ENCODE peak calls at places on chromosomes 5 and 9, in six cellular contexts. J is psoas muscle; L is left ventricle myocardium inferior; B is pancreas; O is CD8-positive, alpha-beta T cell; S is heart right ventricle. V is an unnamed sample. For H3K27me3, the result is how much of the 10 kb centered on the place peaks cover.

GRCh38 chr5:122291000-122291592 is 20.9 kb upstream of the SNCAIP start:
- DNase-seq in J (no peak), L (no peak), B (no peak), O (no peak), S (no peak), V (no peak)

GRCh38 chr5:57725628-57726504 is 243.3 kb upstream of the ACTBL2 start:
- DNase-seq in J (no peak), L (no peak), B (no peak), O (no peak), S (no peak), V (no peak)

GRCh38 chr5:171158581-171158980 is 150.5 kb upstream of the TLX3 start:
- DNase-seq in J (no peak), L (no peak), B (no peak), O (no peak), S (no peak), V (no peak)

GRCh38 chr9:72292874-72293607 is 72.0 kb downstream of the ZFAND5 start:
- DNase-seq in J (no peak), L (no peak), B (no peak), O (no peak), S (no peak), V (no peak)

GRCh38 chr5:76641514-76642120 is 18.4 kb upstream of the F2RL2 start:
- DNase-seq in J (no peak), L (peak), B (peak), O (peak), S (no peak), V (peak)

GRCh38 chr5:64869419-64869818 is 100.7 kb downstream of the CWC27 start:
- DNase-seq in J (no peak), L (no peak), B (no peak), O (no peak), S (no peak), V (no peak)

GRCh38 chr5:64003966-64004365 is 41.7 kb upstream of the HTR1A start:
- DNase-seq in J (no peak), L (no peak), B (no peak), O (no peak), S (no peak), V (no peak)

GRCh38 chr5:14707811-14708210 is 43.3 kb downstream of the OTULIN start:
- DNase-seq in J (no peak), L (no peak), B (no peak), O (no peak), S (no peak), V (no peak)

GRCh38 chr5:19240150-19240549 is 747.9 kb downstream of the CDH18 start:
- DNase-seq in J (no peak), L (no peak), B (no peak), O (no peak), S (no peak), V (no peak)

GRCh38 chr5:138138949-138139775 is at the start of gene NME5:
- DNase-seq in J (peak), L (peak), B (peak), O (no peak), S (peak), V (no peak)

GRCh38 chr5:91641730-91642350 is 258.7 kb upstream of the ARRDC3 start:
- DNase-seq in J (no peak), L (no peak), B (no peak), O (no peak), S (no peak), V (no peak)

GRCh38 chr5:139760066-139761056 is 35.2 kb upstream of the PSD2 start:
- DNase-seq in J (no peak), L (no peak), B (no peak), O (no peak), S (no peak), V (no peak)

GRCh38 chr5:179119415-179120170 is 59.4 kb downstream of the ZNF354C start:
- DNase-seq in J (no peak), L (no peak), B (no peak), O (no peak), S (no peak), V (no peak)

GRCh38 chr9:129309041-129309430 is 131.0 kb upstream of the IER5L start:
- DNase-seq in J (no peak), L (no peak), B (no peak), O (no peak), S (no peak), V (no peak)

GRCh38 chr9:16413509-16414016 is 456.9 kb downstream of the BNC2 start:
- DNase-seq in J (no peak), L (no peak), B (no peak), O (no peak), S (no peak), V (no peak)

GRCh38 chr5:40557486-40557885 is 122.2 kb upstream of the PTGER4 start:
- DNase-seq in J (no peak), L (no peak), B (no peak), O (no peak), S (no peak), V (no peak)

GRCh38 chr9:92686954-92687353 is 17.0 kb upstream of the IPPK start:
- DNase-seq in J (no peak), L (no peak), B (no peak), O (no peak), S (no peak), V (no peak)

GRCh38 chr5:170623576-170624181 is 119.9 kb downstream of the KCNIP1 start:
- DNase-seq in J (no peak), L (no peak), B (no peak), O (no peak), S (peak), V (no peak)

GRCh38 chr9:107137495-107138202 is 145.4 kb upstream of the RAD23B start:
- DNase-seq in J (no peak), L (no peak), B (no peak), O (no peak), S (no peak), V (no peak)

GRCh38 chr5:179259731-179260323 is 85.4 kb downstream of the ADAMTS2 start:
- DNase-seq in J (peak), L (no peak), B (no peak), O (no peak), S (no peak), V (no peak)

GRCh38 chr5:124253421-124253820 is 493.0 kb downstream of the ZNF608 start:
- DNase-seq in J (no peak), L (no peak), B (peak), O (no peak), S (no peak), V (no peak)

GRCh38 chr5:126403871-126404270 is 19.3 kb upstream of the GRAMD2B start:
- DNase-seq in J (no peak), L (no peak), B (no peak), O (no peak), S (no peak), V (no peak)

GRCh38 chr9:101458955-101459631 is 23.5 kb upstream of the ALDOB start:
- DNase-seq in J (no peak), L (no peak), B (no peak), O (no peak), S (no peak), V (no peak)

GRCh38 chr5:88769165-88769564 is 113.8 kb downstream of the MEF2C start:
- DNase-seq in J (no peak), L (no peak), B (no peak), O (no peak), S (no peak), V (no peak)

GRCh38 chr9:131656356-131657030 is 83.4 kb downstream of the RAPGEF1 start:
- DNase-seq in J (peak), L (peak), B (no peak), O (peak), S (peak), V (peak)

GRCh38 chr5:38615042-38615441 is 58.6 kb upstream of the LIFR start:
- DNase-seq in J (no peak), L (no peak), B (no peak), O (no peak), S (no peak), V (no peak)

GRCh38 chr5:171419663-171420428 is 399 bp downstream of the FGF18 start:
- DNase-seq in J (no peak), L (peak), B (no peak), O (no peak), S (peak), V (no peak)

GRCh38 chr5:82164109-82164956 is 113.8 kb downstream of the RPS23 start:
- DNase-seq in J (no peak), L (no peak), B (no peak), O (no peak), S (no peak), V (no peak)

GRCh38 chr9:131627846-131628820 is 82.8 kb downstream of the PRRT1B start:
- DNase-seq in J (peak), L (no peak), B (peak), O (peak), S (no peak), V (peak)

GRCh38 chr5:73853091-73853490 is 227.1 kb downstream of the ARHGEF28 start:
- DNase-seq in J (no peak), L (no peak), B (no peak), O (no peak), S (no peak), V (no peak)

GRCh38 chr9:79572032-79572890 is 496 bp downstream of the TLE4 start:
- DNase-seq in J (peak), L (peak), B (peak), O (no peak), S (peak), V (no peak)

GRCh38 chr5:21058290-21058689 is 1070.3 kb upstream of the CDH18 start:
- DNase-seq in J (no peak), L (no peak), B (no peak), O (no peak), S (no peak), V (no peak)

GRCh38 chr5:170896779-170897178 is 35.0 kb downstream of the RANBP17 start:
- DNase-seq in J (no peak), L (no peak), B (peak), O (no peak), S (peak), V (no peak)

GRCh38 chr5:180491496-180491895 is 2.7 kb upstream of the CNOT6 start:
- DNase-seq in J (no peak), L (no peak), B (no peak), O (no peak), S (no peak), V (no peak)

GRCh38 chr5:180486636-180487149 is 7.5 kb upstream of the CNOT6 start:
- DNase-seq in J (no peak), L (no peak), B (no peak), O (no peak), S (no peak), V (no peak)

GRCh38 chr5:180484813-180485212 is 9.4 kb upstream of the CNOT6 start:
- DNase-seq in J (no peak), L (no peak), B (no peak), O (no peak), S (no peak), V (no peak)

GRCh38 chr5:180492226-180492903 is 1.8 kb upstream of the CNOT6 start:
- DNase-seq in J (no peak), L (no peak), B (no peak), O (no peak), S (no peak), V (no peak)

GRCh38 chr5:180487556-180487955 is 6.6 kb upstream of the CNOT6 start:
- DNase-seq in J (no peak), L (no peak), B (no peak), O (no peak), S (no peak), V (no peak)
- H3K27me3 ChIP-seq in J (under half), L (under half), B (under half), O (under half), S (under half), V (under half)

DNA sequence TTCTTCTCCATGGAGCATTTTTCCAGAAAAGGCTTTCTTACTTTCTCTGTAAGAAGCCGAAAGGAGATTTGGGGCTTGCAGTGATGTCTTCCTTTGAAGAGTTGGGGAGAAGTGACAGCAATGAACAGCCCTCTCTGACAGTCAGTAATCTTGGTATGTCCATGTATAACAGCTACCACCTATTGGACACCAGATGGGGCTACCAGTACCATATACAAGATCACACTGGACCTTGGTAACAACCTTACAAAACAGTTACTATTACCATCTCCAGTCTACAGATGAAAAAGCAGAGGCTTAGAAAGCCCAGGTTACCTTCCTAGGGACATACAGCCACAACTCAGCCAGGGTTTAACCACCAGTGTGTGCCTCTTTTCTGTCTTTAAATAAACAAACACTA is 272.7 kb upstream of the TRPC7 start:
- DNase-seq in J (no peak), L (no peak), B (no peak), O (no peak), S (no peak), V (no peak)
- H3K27me3 ChIP-seq in J (under half), L (half or more), B (under half), O (under half), S (under half), V (under half)

GRCh38 chr9:136983167-136983566 is 374 bp downstream of the LCNL1 start:
- DNase-seq in J (no peak), L (no peak), B (no peak), O (no peak), S (no peak), V (no peak)

GRCh38 chr9:136983611-136984314 is 970 bp downstream of the LCNL1 start:
- DNase-seq in J (no peak), L (no peak), B (no peak), O (no peak), S (peak), V (no peak)

GRCh38 chr9:136985853-136986252 is 3.1 kb downstream of the LCNL1 start:
- DNase-seq in J (no peak), L (no peak), B (no peak), O (no peak), S (peak), V (no peak)

GRCh38 chr9:136985027-136985602 is 2.3 kb downstream of the LCNL1 start:
- DNase-seq in J (no peak), L (no peak), B (no peak), O (no peak), S (peak), V (no peak)

DNA sequence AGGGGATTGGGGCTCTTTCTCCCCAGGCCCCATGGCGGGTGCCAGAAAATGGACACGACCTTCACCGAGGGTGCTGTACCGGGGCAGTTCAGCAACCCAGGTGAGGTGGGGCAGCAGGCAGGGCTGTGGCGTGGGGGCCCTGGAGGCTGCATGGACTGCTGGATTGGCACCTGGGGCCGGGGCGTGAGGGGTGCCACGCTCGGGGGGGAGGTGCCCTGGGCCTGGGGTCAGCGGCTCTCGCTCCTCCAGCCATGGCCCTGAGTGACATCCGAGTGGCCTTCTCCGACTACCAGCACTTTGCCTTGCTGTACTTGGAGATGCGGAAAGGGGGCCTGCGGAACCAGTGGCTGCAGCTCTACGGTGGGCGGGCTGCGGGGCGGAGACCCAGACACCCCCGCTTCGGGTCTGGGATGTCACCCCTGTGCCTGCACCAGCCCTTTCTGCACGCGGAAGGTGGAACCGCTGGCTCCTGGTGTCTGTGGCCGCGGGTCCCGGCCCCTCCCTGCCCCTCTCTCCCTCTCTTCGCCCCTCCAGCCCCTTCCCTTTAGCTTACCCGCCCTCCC is 1.8 kb downstream of the LCNL1 start:
- DNase-seq in J (no peak), L (no peak), B (no peak), O (no peak), S (peak), V (no peak)
- H3K27me3 ChIP-seq in J (under half), L (under half), B (under half), O (under half), S (under half), V (under half)

GRCh38 chr5:180647941-180648500 is 1.4 kb downstream of the FLT4 start:
- DNase-seq in J (no peak), L (peak), B (no peak), O (no peak), S (no peak), V (no peak)
- H3K27me3 ChIP-seq in J (under half), L (half or more), B (under half), O (under half), S (under half), V (under half)

GRCh38 chr9:130527651-130528310 is 51.6 kb upstream of the FUBP3 start:
- DNase-seq in J (no peak), L (no peak), B (no peak), O (no peak), S (no peak), V (no peak)
- H3K27me3 ChIP-seq in J (under half), L (under half), B (under half), O (under half), S (under half), V (under half)

GRCh38 chr9:134358968-134359319 is 32.7 kb downstream of the RXRA start:
- DNase-seq in J (no peak), L (no peak), B (no peak), O (no peak), S (no peak), V (no peak)
- H3K27me3 ChIP-seq in J (under half), L (under half), B (under half), O (under half), S (under half), V (under half)

DNA sequence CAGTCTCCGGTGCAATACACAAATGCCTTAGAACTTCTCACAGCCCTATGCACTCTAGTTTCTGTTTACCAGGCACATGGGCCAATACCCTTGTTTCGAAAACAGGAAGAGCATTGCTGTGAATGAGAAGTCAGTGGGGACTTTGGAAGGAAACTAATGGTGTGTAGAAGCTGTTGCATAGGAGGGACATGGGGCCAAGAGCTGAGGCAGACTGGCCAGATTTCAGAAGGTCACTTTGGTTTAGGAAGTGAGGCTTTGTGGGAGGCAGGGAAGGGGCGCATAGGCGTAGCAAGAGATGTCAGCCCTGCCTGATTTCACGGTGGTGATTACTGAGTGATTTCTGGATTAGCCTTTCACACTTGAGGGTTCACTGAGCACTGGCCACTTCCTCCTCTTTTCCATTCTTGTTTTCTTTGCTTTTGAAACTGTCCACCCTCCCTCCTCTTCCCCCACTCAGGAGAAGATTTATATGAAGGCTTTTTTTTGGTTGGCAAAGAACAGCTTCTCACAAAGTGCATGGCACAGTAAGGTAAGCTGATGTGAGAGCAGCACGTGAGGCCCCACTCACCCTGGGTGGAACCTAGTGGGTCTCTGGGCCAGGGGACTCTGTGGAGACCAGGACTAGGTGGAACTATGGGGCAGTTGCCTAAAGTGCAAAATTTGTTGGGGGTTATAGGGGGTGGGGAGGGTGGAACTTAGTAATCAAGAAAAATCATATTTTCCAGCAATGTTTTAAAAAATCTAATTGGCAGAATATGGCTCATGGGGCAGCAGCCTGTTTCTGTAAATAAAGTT is 6.1 kb upstream of the TMEM252 start:
- DNase-seq in J (no peak), L (no peak), B (no peak), O (no peak), S (no peak), V (no peak)
- H3K27me3 ChIP-seq in J (under half), L (under half), B (under half), O (under half), S (under half), V (under half)

DNA sequence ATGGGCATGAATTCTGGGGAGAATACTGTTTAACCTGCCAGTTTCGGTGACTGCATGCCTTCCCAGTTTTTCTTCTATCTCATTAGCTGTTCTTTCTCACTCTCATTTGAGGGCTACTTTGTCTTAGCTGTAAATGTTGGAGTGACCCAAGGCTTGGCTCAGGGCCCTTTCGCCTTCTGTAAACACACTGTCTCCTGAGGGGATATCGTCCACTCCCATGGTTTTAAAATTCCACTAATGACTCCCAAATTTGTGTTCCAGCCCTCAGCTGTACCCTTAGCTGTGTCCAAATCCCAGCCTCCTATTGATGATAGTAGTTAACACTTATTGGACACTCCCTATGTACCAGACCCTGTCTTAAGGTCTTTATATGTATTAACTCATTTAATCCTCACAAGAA is 14.1 kb upstream of the RNF145 start:
- DNase-seq in J (no peak), L (peak), B (no peak), O (no peak), S (no peak), V (no peak)
- H3K27me3 ChIP-seq in J (under half), L (under half), B (under half), O (under half), S (under half), V (under half)

GRCh38 chr5:176670449-176670848 is 23.2 kb downstream of the TSPAN17 start:
- DNase-seq in J (no peak), L (no peak), B (no peak), O (no peak), S (no peak), V (no peak)
- H3K27me3 ChIP-seq in J (under half), L (half or more), B (under half), O (under half), S (under half), V (under half)

DNA sequence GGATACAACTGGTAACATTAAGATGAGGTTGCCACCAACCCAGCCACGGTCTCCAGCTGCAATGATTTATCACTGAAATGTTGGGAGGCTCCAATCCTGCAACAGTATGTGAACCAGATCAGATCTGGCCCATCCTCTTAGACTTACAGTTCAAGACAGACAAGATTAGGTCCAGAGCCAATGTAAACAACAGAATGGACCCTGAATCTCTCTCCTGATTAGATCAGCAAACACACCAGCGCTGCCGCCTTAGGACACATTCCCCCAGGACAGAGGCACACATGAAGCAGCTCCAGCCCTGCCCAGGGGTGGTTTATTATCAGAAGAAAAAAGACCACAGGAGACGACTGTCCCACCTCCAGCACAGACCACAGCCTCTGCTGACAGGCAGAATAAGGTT is 82.1 kb downstream of the SLIT3 start:
- DNase-seq in J (no peak), L (no peak), B (no peak), O (no peak), S (no peak), V (no peak)
- H3K27me3 ChIP-seq in J (under half), L (under half), B (under half), O (under half), S (under half), V (under half)